ENCODE peak calls at places on chromosomes 12 and 14, in four cellular contexts. One of them, this sample, is unnamed.

GRCh38 chr12:132327351-132328171 is 1.8 kb downstream of the GALNT9 start:
- DNase-seq in choroid plexus epithelial cell: peak
- DNase-seq in DMS79 treated with DMSO at 0.1 percent for 48 hours: peak
- DNase-seq in RWPE1: peak
- DNase-seq in this sample: peak

GRCh38 chr14:105317546-105317945 is 3.0 kb downstream of the PACS2 start:
- DNase-seq in RWPE1: no peak
- DNase-seq in DMS79 treated with DMSO at 0.1 percent for 48 hours: no peak
- DNase-seq in choroid plexus epithelial cell: no peak
- DNase-seq in this sample: no peak

GRCh38 chr14:50225974-50226297 is 5.4 kb downstream of the SOS2 start:
- DNase-seq in RWPE1: no peak
- DNase-seq in DMS79 treated with DMSO at 0.1 percent for 48 hours: peak
- DNase-seq in choroid plexus epithelial cell: no peak
- DNase-seq in this sample: no peak

GRCh38 chr12:21983102-21983501 is 41.9 kb upstream of the ABCC9 start:
- DNase-seq in RWPE1: no peak
- DNase-seq in DMS79 treated with DMSO at 0.1 percent for 48 hours: no peak
- DNase-seq in choroid plexus epithelial cell: no peak
- DNase-seq in this sample: no peak

GRCh38 chr12:10182662-10183061 is 3.8 kb downstream of the TMEM52B start:
- DNase-seq in RWPE1: peak
- DNase-seq in DMS79 treated with DMSO at 0.1 percent for 48 hours: no peak
- DNase-seq in choroid plexus epithelial cell: peak
- DNase-seq in this sample: no peak

GRCh38 chr12:47808574-47809380 is 10.9 kb downstream of the HDAC7 start:
- DNase-seq in choroid plexus epithelial cell: no peak
- DNase-seq in DMS79 treated with DMSO at 0.1 percent for 48 hours: no peak
- DNase-seq in RWPE1: no peak
- DNase-seq in this sample: no peak

GRCh38 chr12:47938093-47938492 is 25.3 kb upstream of the TMEM106C start:
- DNase-seq in choroid plexus epithelial cell: peak
- DNase-seq in RWPE1: no peak
- DNase-seq in DMS79 treated with DMSO at 0.1 percent for 48 hours: no peak
- DNase-seq in this sample: peak

GRCh38 chr14:69612014-69612758 is 790 bp downstream of the SUSD6 start:
- DNase-seq in RWPE1: peak
- DNase-seq in DMS79 treated with DMSO at 0.1 percent for 48 hours: no peak
- DNase-seq in choroid plexus epithelial cell: no peak
- DNase-seq in this sample: peak

GRCh38 chr12:68623984-68624383 is 13.3 kb downstream of the RAP1B start:
- DNase-seq in DMS79 treated with DMSO at 0.1 percent for 48 hours: no peak
- DNase-seq in RWPE1: no peak
- DNase-seq in choroid plexus epithelial cell: peak
- DNase-seq in this sample: no peak

GRCh38 chr12:81518638-81519037 is 240.5 kb downstream of the PPFIA2 start:
- DNase-seq in DMS79 treated with DMSO at 0.1 percent for 48 hours: no peak
- DNase-seq in RWPE1: no peak
- DNase-seq in choroid plexus epithelial cell: no peak
- DNase-seq in this sample: no peak

GRCh38 chr14:20680843-20681347 is 3.5 kb upstream of the RNASE4 start:
- DNase-seq in RWPE1: no peak
- DNase-seq in choroid plexus epithelial cell: peak
- DNase-seq in DMS79 treated with DMSO at 0.1 percent for 48 hours: no peak
- DNase-seq in this sample: no peak

GRCh38 chr12:52788111-52788875 is 7.6 kb downstream of the KRT3 start:
- DNase-seq in choroid plexus epithelial cell: no peak
- DNase-seq in RWPE1: no peak
- DNase-seq in DMS79 treated with DMSO at 0.1 percent for 48 hours: no peak
- DNase-seq in this sample: no peak

GRCh38 chr14:64253672-64254071 is 40.5 kb downstream of the ESR2 start:
- DNase-seq in choroid plexus epithelial cell: peak
- DNase-seq in RWPE1: peak
- DNase-seq in DMS79 treated with DMSO at 0.1 percent for 48 hours: no peak
- DNase-seq in this sample: peak

GRCh38 chr14:70706177-70706576 is 64.5 kb downstream of the TTC9 start:
- DNase-seq in DMS79 treated with DMSO at 0.1 percent for 48 hours: no peak
- DNase-seq in RWPE1: no peak
- DNase-seq in choroid plexus epithelial cell: no peak
- DNase-seq in this sample: no peak

GRCh38 chr12:52203126-52203921 is 11.5 kb upstream of the KRT80 start:
- DNase-seq in choroid plexus epithelial cell: no peak
- DNase-seq in DMS79 treated with DMSO at 0.1 percent for 48 hours: no peak
- DNase-seq in RWPE1: no peak
- DNase-seq in this sample: peak

GRCh38 chr14:105891221-105891602 is 364.8 kb downstream of the TMEM121 start:
- DNase-seq in RWPE1: no peak
- DNase-seq in choroid plexus epithelial cell: no peak
- DNase-seq in DMS79 treated with DMSO at 0.1 percent for 48 hours: no peak
- DNase-seq in this sample: no peak

GRCh38 chr14:105602799-105603763 is 76.7 kb downstream of the TMEM121 start:
- DNase-seq in RWPE1: no peak
- DNase-seq in choroid plexus epithelial cell: no peak
- DNase-seq in DMS79 treated with DMSO at 0.1 percent for 48 hours: no peak
- DNase-seq in this sample: no peak

GRCh38 chr14:56046546-56046945 is 71.7 kb upstream of the PELI2 start:
- DNase-seq in DMS79 treated with DMSO at 0.1 percent for 48 hours: no peak
- DNase-seq in choroid plexus epithelial cell: no peak
- DNase-seq in RWPE1: no peak
- DNase-seq in this sample: no peak

GRCh38 chr12:13941258-13942249 is 39.8 kb downstream of the GRIN2B start:
- DNase-seq in DMS79 treated with DMSO at 0.1 percent for 48 hours: peak
- DNase-seq in RWPE1: peak
- DNase-seq in choroid plexus epithelial cell: peak
- DNase-seq in this sample: peak

GRCh38 chr12:31843399-31844095 is 114.7 kb upstream of the AMN1 start:
- DNase-seq in choroid plexus epithelial cell: no peak
- DNase-seq in DMS79 treated with DMSO at 0.1 percent for 48 hours: no peak
- DNase-seq in RWPE1: no peak
- DNase-seq in this sample: no peak

GRCh38 chr12:57591567-57592325 is 754 bp downstream of the PIP4K2C start:
- DNase-seq in DMS79 treated with DMSO at 0.1 percent for 48 hours: no peak
- DNase-seq in RWPE1: no peak
- DNase-seq in choroid plexus epithelial cell: peak
- DNase-seq in this sample: no peak

GRCh38 chr12:6551063-6551461 is 4.8 kb downstream of the IFFO1 start:
- DNase-seq in choroid plexus epithelial cell: no peak
- DNase-seq in RWPE1: no peak
- DNase-seq in DMS79 treated with DMSO at 0.1 percent for 48 hours: no peak
- DNase-seq in this sample: no peak

GRCh38 chr14:34355584-34356266 is 106.3 kb downstream of the SPTSSA start:
- DNase-seq in RWPE1: peak
- DNase-seq in DMS79 treated with DMSO at 0.1 percent for 48 hours: no peak
- DNase-seq in choroid plexus epithelial cell: peak
- DNase-seq in this sample: no peak

GRCh38 chr14:32469388-32470160 is 140.5 kb downstream of the AKAP6 start:
- DNase-seq in DMS79 treated with DMSO at 0.1 percent for 48 hours: peak
- DNase-seq in choroid plexus epithelial cell: peak
- DNase-seq in RWPE1: peak
- DNase-seq in this sample: peak

GRCh38 chr14:70186826-70187483 is 1.8 kb downstream of the SLC8A3 start:
- DNase-seq in DMS79 treated with DMSO at 0.1 percent for 48 hours: peak
- DNase-seq in RWPE1: no peak
- DNase-seq in choroid plexus epithelial cell: peak
- DNase-seq in this sample: peak

GRCh38 chr12:87311206-87311605 is 718.0 kb downstream of the C12orf50 start:
- DNase-seq in choroid plexus epithelial cell: peak
- DNase-seq in RWPE1: no peak
- DNase-seq in DMS79 treated with DMSO at 0.1 percent for 48 hours: no peak
- DNase-seq in this sample: no peak

GRCh38 chr12:124754949-124755800 is 108.5 kb downstream of the SCARB1 start:
- DNase-seq in DMS79 treated with DMSO at 0.1 percent for 48 hours: peak
- DNase-seq in choroid plexus epithelial cell: peak
- DNase-seq in RWPE1: peak
- DNase-seq in this sample: no peak

GRCh38 chr14:102039157-102039556 is 47.7 kb downstream of the HSP90AA1 start:
- DNase-seq in choroid plexus epithelial cell: no peak
- DNase-seq in RWPE1: no peak
- DNase-seq in DMS79 treated with DMSO at 0.1 percent for 48 hours: no peak
- DNase-seq in this sample: no peak

GRCh38 chr12:26857465-26858176 is 24.6 kb upstream of the ITPR2 start:
- DNase-seq in choroid plexus epithelial cell: no peak
- DNase-seq in DMS79 treated with DMSO at 0.1 percent for 48 hours: no peak
- DNase-seq in RWPE1: no peak
- DNase-seq in this sample: no peak

GRCh38 chr12:6618483-6618882 is 11.3 kb upstream of the CHD4 start:
- DNase-seq in RWPE1: no peak
- DNase-seq in choroid plexus epithelial cell: no peak
- DNase-seq in DMS79 treated with DMSO at 0.1 percent for 48 hours: no peak
- DNase-seq in this sample: no peak

GRCh38 chr14:105498430-105499255 is 7.6 kb downstream of the TEDC1 start:
- DNase-seq in RWPE1: no peak
- DNase-seq in choroid plexus epithelial cell: no peak
- DNase-seq in DMS79 treated with DMSO at 0.1 percent for 48 hours: no peak
- DNase-seq in this sample: no peak

GRCh38 chr12:26737487-26738030 is 95.4 kb downstream of the ITPR2 start:
- DNase-seq in DMS79 treated with DMSO at 0.1 percent for 48 hours: no peak
- DNase-seq in RWPE1: no peak
- DNase-seq in choroid plexus epithelial cell: no peak
- DNase-seq in this sample: no peak

GRCh38 chr14:54591461-54592245 is 24.7 kb downstream of the SAMD4A start:
- DNase-seq in RWPE1: peak
- DNase-seq in DMS79 treated with DMSO at 0.1 percent for 48 hours: no peak
- DNase-seq in choroid plexus epithelial cell: no peak
- DNase-seq in this sample: no peak

GRCh38 chr12:48995061-48995879 is 3.9 kb downstream of the DDN start:
- DNase-seq in RWPE1: peak
- DNase-seq in choroid plexus epithelial cell: peak
- DNase-seq in DMS79 treated with DMSO at 0.1 percent for 48 hours: peak
- DNase-seq in this sample: peak

GRCh38 chr14:98906123-98906995 is 365.6 kb downstream of the BCL11B start:
- DNase-seq in DMS79 treated with DMSO at 0.1 percent for 48 hours: peak
- DNase-seq in choroid plexus epithelial cell: no peak
- DNase-seq in RWPE1: peak
- DNase-seq in this sample: no peak

GRCh38 chr12:81809113-81809777 is 50.1 kb upstream of the PPFIA2 start:
- DNase-seq in RWPE1: no peak
- DNase-seq in choroid plexus epithelial cell: no peak
- DNase-seq in DMS79 treated with DMSO at 0.1 percent for 48 hours: no peak
- DNase-seq in this sample: no peak

GRCh38 chr12:68367903-68368302 is 35.7 kb upstream of the MDM1 start:
- DNase-seq in DMS79 treated with DMSO at 0.1 percent for 48 hours: no peak
- DNase-seq in RWPE1: no peak
- DNase-seq in choroid plexus epithelial cell: peak
- DNase-seq in this sample: no peak

This sample was measured in HTR-8/SVneo.